ENCODE peak calls at places on chromosomes 12 and 14, in six cellular contexts. A is glutamatergic neuron; T is CD4-positive, alpha-beta T cell; U is cardiac fibroblast; N is PC-3; P is tibial artery. S is an unnamed sample.

GRCh38 chr12:112887542-112887941 is 19.2 kb upstream of the OAS1 start:
- DNase-seq in A (no peak), T (no peak), U (no peak), N (no peak), P (no peak), S (no peak)

GRCh38 chr14:74595006-74595735 is 16.9 kb downstream of the LTBP2 start:
- DNase-seq in A (no peak), T (no peak), U (peak), N (no peak), P (peak), S (no peak)

GRCh38 chr12:118377891-118378470 is 1.6 kb downstream of the SUDS3 start:
- DNase-seq in A (peak), T (peak), U (peak), N (peak), P (peak), S (peak)

GRCh38 chr14:58488550-58488949 is 61.0 kb downstream of the KIAA0586 start:
- DNase-seq in A (no peak), T (no peak), U (peak), N (peak), P (no peak), S (no peak)

GRCh38 chr14:98227000-98227726 is 1044.8 kb downstream of the BCL11B start:
- DNase-seq in A (no peak), T (no peak), U (no peak), N (no peak), P (no peak), S (no peak)

GRCh38 chr12:15801770-15802393 is 12.7 kb upstream of the EPS8 start:
- DNase-seq in A (no peak), T (no peak), U (no peak), N (peak), P (no peak), S (no peak)

GRCh38 chr14:50773632-50774541 is 57.1 kb downstream of the NIN start:
- DNase-seq in A (peak), T (no peak), U (peak), N (peak), P (peak), S (no peak)

GRCh38 chr12:129902371-129903091 is 1.3 kb downstream of the TMEM132D start:
- DNase-seq in A (no peak), T (no peak), U (no peak), N (no peak), P (no peak), S (no peak)

GRCh38 chr12:2183556-2184541 is 131.1 kb downstream of the CACNA1C start:
- DNase-seq in A (no peak), T (no peak), U (peak), N (no peak), P (no peak), S (no peak)

GRCh38 chr12:24280085-24280842 is 330.8 kb upstream of the SOX5 start:
- DNase-seq in A (no peak), T (no peak), U (no peak), N (no peak), P (no peak), S (no peak)

GRCh38 chr14:37422748-37423147 is 172.3 kb downstream of the FOXA1 start:
- DNase-seq in A (no peak), T (no peak), U (no peak), N (no peak), P (no peak), S (no peak)

GRCh38 chr12:3544296-3544965 is 53.4 kb downstream of the PRMT8 start:
- DNase-seq in A (no peak), T (no peak), U (no peak), N (no peak), P (no peak), S (no peak)

GRCh38 chr12:124381454-124382207 is 86.7 kb downstream of the RFLNA start:
- DNase-seq in A (no peak), T (no peak), U (peak), N (peak), P (peak), S (no peak)

GRCh38 chr14:104370256-104370870 is 209.2 kb upstream of the C14orf180 start:
- DNase-seq in A (peak), T (no peak), U (no peak), N (peak), P (no peak), S (no peak)

GRCh38 chr12:57268264-57268663 is 17.3 kb upstream of the STAC3 start:
- DNase-seq in A (no peak), T (no peak), U (no peak), N (peak), P (no peak), S (no peak)

GRCh38 chr12:122094735-122095561 is 16.4 kb downstream of the MLXIP start:
- DNase-seq in A (no peak), T (no peak), U (peak), N (no peak), P (no peak), S (no peak)

GRCh38 chr14:94127330-94127729 is 2.1 kb downstream of the IFI27L2 start:
- DNase-seq in A (no peak), T (no peak), U (no peak), N (no peak), P (no peak), S (peak)

GRCh38 chr12:70853326-70853725 is 67.2 kb downstream of the PTPRR start:
- DNase-seq in A (no peak), T (no peak), U (peak), N (no peak), P (peak), S (no peak)

GRCh38 chr12:2336409-2336829 is 283.6 kb downstream of the CACNA1C start:
- DNase-seq in A (no peak), T (no peak), U (peak), N (peak), P (no peak), S (no peak)

GRCh38 chr14:71610797-71611196 is 321.4 kb upstream of the RGS6 start:
- DNase-seq in A (no peak), T (no peak), U (no peak), N (no peak), P (no peak), S (no peak)

GRCh38 chr12:124484526-124484953 is 82.9 kb downstream of the NCOR2 start:
- DNase-seq in A (no peak), T (no peak), U (no peak), N (no peak), P (no peak), S (no peak)

GRCh38 chr14:103744621-103745395 is 29.2 kb downstream of the ZFYVE21 start:
- DNase-seq in A (no peak), T (no peak), U (no peak), N (no peak), P (no peak), S (no peak)

GRCh38 chr12:93174048-93174447 is 203.7 kb upstream of the NUDT4 start:
- DNase-seq in A (no peak), T (no peak), U (peak), N (no peak), P (no peak), S (no peak)

GRCh38 chr12:104347374-104348075 is 44.0 kb downstream of the EID3 start:
- DNase-seq in A (no peak), T (no peak), U (no peak), N (peak), P (no peak), S (no peak)

GRCh38 chr12:78018939-78019338 is 188.2 kb downstream of the NAV3 start:
- DNase-seq in A (no peak), T (no peak), U (peak), N (no peak), P (no peak), S (no peak)

GRCh38 chr12:54240971-54241588 is 38.8 kb downstream of the CBX5 start:
- DNase-seq in A (no peak), T (no peak), U (no peak), N (no peak), P (no peak), S (no peak)

DNA sequence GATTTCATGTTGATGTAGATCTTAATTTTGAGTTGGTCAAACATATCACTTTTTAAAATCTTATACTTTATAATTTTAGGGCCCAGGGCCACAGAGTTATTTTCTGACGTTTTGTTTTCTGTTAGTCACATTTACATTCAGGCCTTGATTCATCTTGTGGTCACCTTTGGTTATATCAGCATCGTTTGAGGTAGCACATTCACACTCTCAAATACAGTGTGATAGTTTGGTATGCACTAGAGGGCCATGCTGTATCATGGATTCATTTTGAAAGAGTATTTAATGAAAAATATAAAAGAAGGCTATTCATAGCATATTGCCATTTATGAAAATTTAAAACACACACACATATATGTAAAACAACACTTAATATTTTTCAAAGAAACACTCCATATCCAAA is 274.6 kb downstream of the RAD51B start:
- DNase-seq in A (no peak), T (no peak), U (no peak), N (peak), P (no peak), S (no peak)
- TF ChIP-seq CTCF in A (no peak), T (no peak), U (no peak), N (peak), P (no peak), S (no peak)

DNA sequence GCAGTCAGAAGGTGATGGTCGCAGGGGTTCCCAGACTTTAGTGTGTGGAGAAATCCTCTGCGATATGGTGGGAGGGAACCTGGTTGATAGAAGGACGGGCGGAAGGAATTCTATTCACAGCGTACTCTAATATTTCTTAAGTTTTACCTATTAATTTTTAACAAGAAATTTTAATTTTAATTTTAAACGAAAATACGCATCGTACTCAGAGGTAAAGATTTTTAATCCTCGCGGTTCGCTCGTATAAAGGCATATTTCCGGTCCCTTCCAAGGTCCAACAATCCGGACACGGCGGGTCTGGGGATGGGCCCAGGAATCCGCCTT is 338 bp upstream of the SLC48A1 start:
- DNase-seq in A (no peak), T (no peak), U (no peak), N (no peak), P (no peak), S (no peak)
- TF ChIP-seq CTCF in A (no peak), T (no peak), U (no peak), N (no peak), P (no peak), S (no peak)

DNA sequence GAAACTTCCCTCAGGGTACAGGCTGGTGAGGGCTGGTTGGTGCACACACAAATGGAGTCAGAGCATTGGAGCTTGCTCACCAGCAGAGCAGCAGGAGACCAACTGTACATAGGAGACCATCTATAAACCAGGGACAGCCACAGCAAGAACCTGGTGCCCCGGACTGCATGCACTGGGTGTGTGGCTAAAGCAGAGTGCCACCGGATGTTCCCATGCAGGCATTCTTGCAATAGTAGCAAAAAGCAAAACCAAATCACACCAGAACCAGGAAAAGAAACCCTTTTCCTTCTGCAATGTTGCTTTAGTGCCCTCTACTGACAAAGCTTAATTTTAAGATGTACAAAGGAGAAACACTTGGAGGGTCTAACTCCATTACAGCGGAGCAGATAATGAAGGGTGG is 136.3 kb downstream of the MDGA2 start:
- DNase-seq in A (peak), T (no peak), U (no peak), N (peak), P (no peak), S (no peak)
- TF ChIP-seq CTCF in A (no peak), T (no peak), U (no peak), N (peak), P (peak), S (peak)

GRCh38 chr12:114636723-114637480 is 47.1 kb downstream of the TBX3 start:
- DNase-seq in A (peak), T (no peak), U (peak), N (peak), P (no peak), S (no peak)
- TF ChIP-seq CTCF in A (no peak), T (no peak), U (peak), N (peak), P (no peak), S (peak)

S was measured in type B pancreatic cell.